ENCODE peak calls at places on chromosomes 16 and 17, in eight cellular contexts. K is GM20000, G is mucosa of descending colon, T is colonic mucosa, Y is fibroblast of the conjunctiva, A is HuH-7, I is IMR-90, S is T47D. C is an unnamed sample.

GRCh38 chr16:67305216-67306071 is 21.1 kb downstream of the KCTD19 start:
- DNase-seq in K (no peak), G (no peak), T (no peak), Y (no peak), A (no peak), I (no peak), S (no peak), C (no peak)

GRCh38 chr16:3458278-3458851 is 14.9 kb downstream of the NAA60 start:
- DNase-seq in K (no peak), G (peak), T (peak), Y (no peak), A (no peak), I (peak), S (peak), C (no peak)

GRCh38 chr16:20383106-20384029 is 21.2 kb downstream of the PDILT start:
- DNase-seq in K (peak), G (peak), T (peak), Y (peak), A (peak), I (peak), S (peak), C (peak)

GRCh38 chr16:83176802-83177201 is 550.0 kb downstream of the CDH13 start:
- DNase-seq in K (no peak), G (no peak), T (no peak), Y (no peak), A (no peak), I (no peak), S (no peak), C (no peak)

GRCh38 chr17:44318077-44318892 is 6.3 kb downstream of the SLC25A39 start:
- DNase-seq in K (no peak), G (no peak), T (no peak), Y (no peak), A (no peak), I (no peak), S (no peak), C (no peak)

GRCh38 chr17:4800462-4801185 is 1.5 kb downstream of the C17orf114 start:
- DNase-seq in K (no peak), G (no peak), T (no peak), Y (no peak), A (no peak), I (no peak), S (no peak), C (no peak)

GRCh38 chr16:21159281-21159951 is 942 bp downstream of the LDAF1 start:
- DNase-seq in K (peak), G (peak), T (peak), Y (no peak), A (no peak), I (no peak), S (peak), C (peak)

GRCh38 chr17:61809816-61810392 is 53.4 kb downstream of the BRIP1 start:
- DNase-seq in K (no peak), G (no peak), T (no peak), Y (peak), A (no peak), I (peak), S (no peak), C (no peak)

GRCh38 chr17:55889271-55889670 is 138.4 kb downstream of the PCTP start:
- DNase-seq in K (no peak), G (no peak), T (no peak), Y (no peak), A (no peak), I (no peak), S (no peak), C (no peak)

GRCh38 chr17:47203984-47204721 is 5.0 kb upstream of the MYL4 start:
- DNase-seq in K (no peak), G (no peak), T (no peak), Y (no peak), A (no peak), I (peak), S (no peak), C (peak)

GRCh38 chr16:50688867-50689266 is 4.5 kb upstream of the NOD2 start:
- DNase-seq in K (no peak), G (no peak), T (no peak), Y (no peak), A (no peak), I (no peak), S (no peak), C (no peak)

GRCh38 chr16:82194076-82194475 is 24.1 kb upstream of the MPHOSPH6 start:
- DNase-seq in K (no peak), G (no peak), T (no peak), Y (no peak), A (no peak), I (no peak), S (no peak), C (no peak)

GRCh38 chr17:48333034-48333491 is 97.0 kb downstream of the SKAP1 start:
- DNase-seq in K (no peak), G (no peak), T (no peak), Y (no peak), A (no peak), I (peak), S (no peak), C (no peak)

GRCh38 chr17:63973930-63974593 is 1.3 kb upstream of the SCN4A start:
- DNase-seq in K (no peak), G (peak), T (no peak), Y (no peak), A (no peak), I (peak), S (peak), C (no peak)

GRCh38 chr17:68591583-68591982 is 9.6 kb downstream of the FAM20A start:
- DNase-seq in K (no peak), G (no peak), T (no peak), Y (no peak), A (no peak), I (no peak), S (peak), C (no peak)

GRCh38 chr17:32515677-32516383 is 29.0 kb downstream of the CDK5R1 start:
- DNase-seq in K (peak), G (no peak), T (no peak), Y (no peak), A (no peak), I (no peak), S (no peak), C (no peak)

GRCh38 chr17:60729854-60730253 is 52.2 kb downstream of the BCAS3 start:
- DNase-seq in K (no peak), G (peak), T (no peak), Y (no peak), A (peak), I (peak), S (no peak), C (no peak)

GRCh38 chr16:10405386-10405939 is 19.6 kb downstream of the ATF7IP2 start:
- DNase-seq in K (no peak), G (no peak), T (no peak), Y (no peak), A (no peak), I (peak), S (no peak), C (no peak)

GRCh38 chr17:33086041-33086440 is 94.4 kb downstream of the SPACA3 start:
- DNase-seq in K (no peak), G (no peak), T (no peak), Y (no peak), A (no peak), I (no peak), S (no peak), C (no peak)

GRCh38 chr17:61160789-61161440 is 238.7 kb upstream of the TBX2 start:
- DNase-seq in K (no peak), G (no peak), T (no peak), Y (no peak), A (no peak), I (no peak), S (no peak), C (no peak)

GRCh38 chr17:38600906-38601305 is 4.8 kb downstream of the SRCIN1 start:
- DNase-seq in K (no peak), G (peak), T (no peak), Y (no peak), A (no peak), I (no peak), S (peak), C (no peak)

GRCh38 chr17:15261063-15261817 is 3.9 kb downstream of the PMP22 start:
- DNase-seq in K (peak), G (peak), T (peak), Y (no peak), A (peak), I (peak), S (no peak), C (no peak)

GRCh38 chr16:25013751-25014499 is 1.2 kb downstream of the ARHGAP17 start:
- DNase-seq in K (peak), G (no peak), T (no peak), Y (no peak), A (no peak), I (no peak), S (no peak), C (no peak)

GRCh38 chr17:41710472-41711090 is 1.6 kb upstream of the GAST start:
- DNase-seq in K (no peak), G (no peak), T (no peak), Y (no peak), A (no peak), I (peak), S (no peak), C (no peak)

GRCh38 chr16:79751785-79752184 is 151.2 kb upstream of the MAF start:
- DNase-seq in K (no peak), G (peak), T (peak), Y (peak), A (no peak), I (no peak), S (no peak), C (no peak)

GRCh38 chr17:78110363-78111011 is 18.1 kb downstream of the TMC6 start:
- DNase-seq in K (no peak), G (no peak), T (no peak), Y (no peak), A (no peak), I (no peak), S (no peak), C (no peak)